ENCODE peak calls at places on chromosomes 6 and 20, in five cellular contexts. V, P, R, W and F are unnamed samples.

GRCh38 chr20:41900292-41900691 is 282.1 kb upstream of the CHD6 start:
- DNase-seq in P (no peak), W (no peak), V (no peak), R (no peak), F (no peak)

GRCh38 chr20:24994470-24995368 is 2.2 kb upstream of the APMAP start:
- DNase-seq in V (peak; percentile 72), P (peak; percentile 17), W (peak; percentile 88), R (peak; percentile 87), F (peak; percentile 72)

GRCh38 chr6:7542065-7542877 is 800 bp downstream of the DSP start:
- DNase-seq in V (peak; percentile 30), P (no peak), W (peak; percentile 51), R (no peak), F (no peak)

GRCh38 chr6:36127462-36128016 is 2.8 kb upstream of the MAPK13 start:
- DNase-seq in W (no peak), P (no peak), R (no peak), V (no peak), F (peak; percentile 92)

GRCh38 chr20:47688385-47689381 is 96.6 kb downstream of the SULF2 start:
- DNase-seq in W (no peak), V (no peak), P (no peak), R (no peak), F (no peak)

GRCh38 chr6:136613477-136613876 is 63.3 kb upstream of the MAP7 start:
- DNase-seq in R (no peak), P (no peak), W (no peak), V (no peak), F (peak; percentile 23)

GRCh38 chr6:107545761-107546160 is 55.8 kb downstream of the SOBP start:
- DNase-seq in R (no peak), P (no peak), V (no peak), W (no peak), F (peak; percentile 31)

GRCh38 chr20:34190679-34191090 is 50.5 kb upstream of the ASIP start:
- DNase-seq in R (no peak), V (peak; percentile 58), P (peak; percentile 29), W (peak; percentile 49), F (peak; percentile 84)

GRCh38 chr6:12962995-12963394 is 246.4 kb downstream of the PHACTR1 start:
- DNase-seq in W (no peak), V (no peak), R (no peak), P (no peak), F (peak; percentile 40)

GRCh38 chr20:41100001-41100480 is 37.3 kb upstream of the PLCG1 start:
- DNase-seq in W (no peak), P (no peak), R (no peak), V (no peak), F (no peak)

GRCh38 chr6:125658759-125659431 is 90.5 kb upstream of the HEY2 start:
- DNase-seq in R (no peak), V (no peak), W (no peak), P (no peak), F (no peak)

GRCh38 chr6:79718509-79719247 is 87.5 kb downstream of the SH3BGRL2 start:
- DNase-seq in R (peak; percentile 29), P (no peak), V (no peak), W (no peak), F (no peak)

GRCh38 chr6:6218246-6219085 is 102.0 kb downstream of the F13A1 start:
- DNase-seq in R (no peak), W (no peak), V (no peak), P (no peak), F (peak; percentile 45)

GRCh38 chr6:6221829-6222535 is 98.5 kb downstream of the F13A1 start:
- DNase-seq in V (no peak), R (no peak), W (peak; percentile 50), P (no peak), F (no peak)

GRCh38 chr6:6217838-6218237 is 102.6 kb downstream of the F13A1 start:
- DNase-seq in W (no peak), P (no peak), V (no peak), R (no peak), F (no peak)

GRCh38 chr6:6219716-6220115 is 100.7 kb downstream of the F13A1 start:
- DNase-seq in R (no peak), V (no peak), P (no peak), W (no peak), F (no peak)

GRCh38 chr6:6220718-6221117 is 99.7 kb downstream of the F13A1 start:
- DNase-seq in R (no peak), P (no peak), V (no peak), W (no peak), F (no peak)
- TF ChIP-seq CTCF in R (no peak), P (peak; percentile 47), V (peak; percentile 47), W (peak; percentile 13), F (peak; percentile 11)

GRCh38 chr6:70901324-70901723 is 55.5 kb downstream of the B3GAT2 start:
- DNase-seq in W (no peak), V (no peak), P (no peak), R (no peak), F (peak; percentile 3)
- TF ChIP-seq CTCF in W (no peak), V (peak; percentile 39), P (peak; percentile 54), R (peak; percentile 21), F (peak; percentile 70)

DNA sequence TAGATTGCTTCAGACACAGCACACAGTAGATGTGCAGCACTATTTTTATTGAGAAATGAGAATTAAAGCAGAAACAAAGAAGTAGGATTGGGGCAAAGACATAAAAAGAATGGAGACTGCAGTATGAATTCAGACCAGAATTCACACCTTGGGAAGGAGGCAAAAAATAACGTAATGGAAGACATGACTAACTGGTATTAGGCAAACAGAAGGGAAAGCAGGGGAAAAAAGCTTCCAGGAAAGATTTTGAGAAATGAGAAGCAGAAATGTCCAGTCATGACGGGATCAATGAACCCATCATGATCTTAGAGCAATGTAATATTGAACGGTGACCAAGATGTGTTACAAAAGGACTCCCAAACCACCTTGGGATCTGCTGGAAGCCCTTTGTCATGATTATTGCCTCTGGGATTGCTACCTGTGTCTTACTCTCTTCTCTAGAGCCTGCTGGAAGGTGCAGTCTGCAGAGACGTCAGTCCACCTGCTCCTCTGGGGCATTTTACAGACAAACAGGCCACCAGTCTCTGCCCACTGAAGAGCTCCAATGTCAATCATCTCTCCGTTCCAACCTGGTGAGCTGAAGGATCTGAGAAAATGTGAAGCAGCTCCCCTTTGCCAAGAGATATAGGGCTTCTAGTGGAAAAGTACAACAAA is 8.7 kb downstream of the NUDT3 start:
- DNase-seq in P (no peak), W (no peak), R (no peak), V (no peak), F (no peak)
- TF ChIP-seq CTCF in P (no peak), W (no peak), R (no peak), V (no peak), F (no peak)

GRCh38 chr6:157893238-157893637 is 70.2 kb downstream of the SNX9 start:
- DNase-seq in W (no peak), R (peak; percentile 46), V (no peak), P (no peak), F (no peak)

GRCh38 chr6:157898640-157899039 is 75.6 kb downstream of the SNX9 start:
- DNase-seq in W (no peak), R (no peak), P (no peak), V (no peak), F (no peak)

GRCh38 chr6:157896931-157897330 is 73.9 kb downstream of the SNX9 start:
- DNase-seq in V (no peak), P (no peak), W (no peak), R (no peak), F (no peak)

GRCh38 chr6:157895585-157895984 is 72.5 kb downstream of the SNX9 start:
- DNase-seq in W (no peak), R (no peak), V (no peak), P (no peak), F (no peak)

GRCh38 chr6:157898169-157898568 is 75.1 kb downstream of the SNX9 start:
- DNase-seq in V (no peak), R (no peak), W (no peak), P (no peak), F (no peak)
- TF ChIP-seq CTCF in V (peak; percentile 25), R (no peak), W (no peak), P (peak; percentile 6), F (no peak)

GRCh38 chr20:54218470-54218869 is 10.6 kb downstream of the PFDN4 start:
- DNase-seq in V (no peak), W (no peak), P (no peak), R (no peak), F (no peak)

GRCh38 chr20:54220722-54221121 is 12.8 kb downstream of the PFDN4 start:
- DNase-seq in R (no peak), W (no peak), P (no peak), V (no peak), F (no peak)

GRCh38 chr20:54221383-54221782 is 13.5 kb downstream of the PFDN4 start:
- DNase-seq in V (no peak), P (no peak), R (no peak), W (no peak), F (no peak)

GRCh38 chr20:54217762-54218161 is 9.9 kb downstream of the PFDN4 start:
- DNase-seq in W (no peak), V (no peak), P (no peak), R (no peak), F (no peak)

DNA sequence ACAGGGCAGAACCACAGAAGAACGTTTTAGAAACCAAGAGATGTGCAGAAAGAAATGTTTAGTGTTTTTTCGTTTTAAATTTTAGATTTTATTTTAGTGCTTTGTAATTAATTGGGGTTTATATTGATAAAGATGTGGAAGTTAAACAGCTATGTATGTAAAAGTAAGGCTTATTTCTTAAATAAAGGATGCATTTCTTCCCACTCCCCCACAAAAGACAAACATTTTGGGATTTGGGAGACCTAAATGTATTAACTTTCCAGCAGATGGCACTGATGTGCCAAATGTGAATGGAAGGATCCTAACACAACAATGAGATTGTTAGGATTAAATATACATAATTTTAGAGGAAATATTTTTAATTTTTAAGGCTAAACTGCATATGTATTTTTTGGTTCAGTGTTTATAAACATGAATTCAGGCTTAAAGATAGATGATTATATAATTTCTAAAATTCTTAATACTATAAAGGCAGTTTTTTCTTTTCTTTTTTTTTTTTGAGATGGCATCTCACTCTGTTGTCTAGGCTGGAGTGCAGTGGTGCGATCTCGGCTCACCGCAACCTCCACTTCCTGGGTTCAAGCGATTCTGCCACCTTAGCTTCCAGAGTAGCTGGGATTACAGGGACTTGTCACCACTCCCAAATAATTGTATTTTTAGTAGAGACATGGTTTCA is 12.0 kb downstream of the PFDN4 start:
- DNase-seq in R (no peak), W (no peak), V (no peak), P (no peak), F (peak; percentile 32)
- TF ChIP-seq CTCF in R (no peak), W (no peak), V (peak; percentile 68), P (peak; percentile 72), F (peak; percentile 82)